ENCODE peak calls at places on chromosomes 2 and 18, in nine cellular contexts. D is fibroblast of mammary gland, H is NB4, U is iPS DF 6.9, K is esophagus squamous epithelium, B is gastrocnemius medialis, X is astrocyte of the spinal cord, C is WERI-Rb-1, L is transverse colon. I is an unnamed sample.

GRCh38 chr2:169799555-169799954 is 884 bp downstream of the SSB start:
- DNase-seq in D (peak; percentile 38), H (peak; percentile 67), U (no peak), K (no peak), B (no peak), X (no peak), C (no peak), L (no peak), I (no peak)

GRCh38 chr18:37689841-37690240 is 124.2 kb upstream of the CELF4 start:
- DNase-seq in D (no peak), H (no peak), U (no peak), K (no peak), B (no peak), X (no peak), C (no peak), L (no peak), I (no peak)

GRCh38 chr2:231364961-231365810 is 30.3 kb upstream of the B3GNT7 start:
- DNase-seq in D (peak; percentile 26), H (no peak), U (no peak), K (no peak), B (no peak), X (peak; percentile 79), C (peak; percentile 60), L (peak; percentile 63), I (peak; percentile 59)

GRCh38 chr2:237720962-237721361 is 77.6 kb upstream of the RBM44 start:
- DNase-seq in D (peak; percentile 40), H (no peak), U (no peak), K (no peak), B (no peak), X (peak; percentile 67), C (no peak), L (no peak), I (peak; percentile 42)

GRCh38 chr2:239879423-239880084 is 145.6 kb downstream of the NDUFA10 start:
- DNase-seq in D (no peak), H (peak; percentile 39), U (no peak), K (no peak), B (no peak), X (no peak), C (no peak), L (no peak), I (no peak)

GRCh38 chr2:199147216-199147615 is 310.5 kb downstream of the SATB2 start:
- DNase-seq in D (peak; percentile 85), H (no peak), U (no peak), K (no peak), B (no peak), X (no peak), C (peak; percentile 52), L (no peak), I (no peak)

GRCh38 chr18:32707153-32707552 is 65.7 kb downstream of the KLHL14 start:
- DNase-seq in D (no peak), H (no peak), U (no peak), K (no peak), B (no peak), X (no peak), C (no peak), L (no peak), I (no peak)

GRCh38 chr18:12046046-12046750 is 47.4 kb upstream of the ANKRD62 start:
- DNase-seq in D (no peak), H (no peak), U (no peak), K (no peak), B (no peak), X (no peak), C (no peak), L (no peak), I (no peak)

GRCh38 chr18:6578686-6579085 is 150.8 kb upstream of the ARHGAP28 start:
- DNase-seq in D (no peak), H (no peak), U (no peak), K (no peak), B (no peak), X (no peak), C (no peak), L (no peak), I (no peak)

GRCh38 chr2:70807828-70808118 is 12.6 kb downstream of the CLEC4F start:
- DNase-seq in D (no peak), H (no peak), U (no peak), K (no peak), B (no peak), X (no peak), C (no peak), L (no peak), I (no peak)

GRCh38 chr2:101665312-101665711 is 32.2 kb upstream of the MAP4K4 start:
- DNase-seq in D (no peak), H (no peak), U (no peak), K (no peak), B (no peak), X (no peak), C (no peak), L (no peak), I (no peak)

GRCh38 chr2:239445771-239446524 is 45.1 kb upstream of the HDAC4 start:
- DNase-seq in D (no peak), H (no peak), U (no peak), K (no peak), B (no peak), X (no peak), C (no peak), L (no peak), I (no peak)

GRCh38 chr18:56233595-56233994 is 404.8 kb downstream of the TXNL1 start:
- DNase-seq in D (peak; percentile 91), H (no peak), U (no peak), K (no peak), B (no peak), X (peak; percentile 91), C (no peak), L (no peak), I (peak; percentile 72)

GRCh38 chr2:199922856-199923255 is 11.8 kb downstream of the C2orf69 start:
- DNase-seq in D (peak; percentile 30), H (peak; percentile 43), U (no peak), K (no peak), B (no peak), X (no peak), C (no peak), L (no peak), I (no peak)

GRCh38 chr2:151315381-151315903 is 26.0 kb upstream of the NMI start:
- DNase-seq in D (peak; percentile 66), H (peak; percentile 67), U (no peak), K (no peak), B (no peak), X (peak; percentile 18), C (peak; percentile 30), L (no peak), I (no peak)

GRCh38 chr18:23196119-23197004 is 61.1 kb downstream of the CABLES1 start:
- DNase-seq in D (no peak), H (no peak), U (peak; percentile 16), K (no peak), B (no peak), X (no peak), C (peak; percentile 44), L (no peak), I (no peak)

GRCh38 chr2:109677815-109678580 is 63.8 kb downstream of the SOWAHC start:
- DNase-seq in D (no peak), H (no peak), U (no peak), K (no peak), B (no peak), X (no peak), C (no peak), L (no peak), I (no peak)

GRCh38 chr2:234611209-234611608 is 114.3 kb upstream of the ARL4C start:
- DNase-seq in D (no peak), H (no peak), U (no peak), K (no peak), B (no peak), X (no peak), C (no peak), L (no peak), I (no peak)

GRCh38 chr2:168216351-168217005 is 30.9 kb downstream of the STK39 start:
- DNase-seq in D (peak; percentile 58), H (no peak), U (no peak), K (no peak), B (no peak), X (peak; percentile 59), C (no peak), L (peak; percentile 83), I (no peak)
- H3K4me3 ChIP-seq in D (no peak overlapping the region), H (no peak overlapping the region), U (no peak overlapping the region), K (no peak overlapping the region), B (no peak overlapping the region), X (no peak overlapping the region), C (no peak overlapping the region), L (no peak overlapping the region), I (no peak overlapping the region)

GRCh38 chr18:73756256-73757091 is 391.2 kb downstream of the FBXO15 start:
- DNase-seq in D (no peak), H (no peak), U (no peak), K (no peak), B (no peak), X (peak; percentile 68), C (no peak), L (no peak), I (no peak)
- H3K4me3 ChIP-seq in D (no peak overlapping the region), H (no peak overlapping the region), U (no peak overlapping the region), K (no peak overlapping the region), B (no peak overlapping the region), X (no peak overlapping the region), C (no peak overlapping the region), L (no peak overlapping the region), I (no peak overlapping the region)

GRCh38 chr2:118806797-118807667 is 40.4 kb downstream of the EN1 start:
- DNase-seq in D (no peak), H (no peak), U (no peak), K (no peak), B (no peak), X (no peak), C (no peak), L (no peak), I (no peak)

GRCh38 chr2:118808429-118808809 is 39.0 kb downstream of the EN1 start:
- DNase-seq in D (no peak), H (no peak), U (no peak), K (no peak), B (no peak), X (no peak), C (no peak), L (no peak), I (no peak)

GRCh38 chr2:118810766-118811165 is 36.7 kb downstream of the EN1 start:
- DNase-seq in D (no peak), H (no peak), U (no peak), K (no peak), B (no peak), X (no peak), C (no peak), L (no peak), I (no peak)

GRCh38 chr2:118805061-118805690 is 42.3 kb downstream of the EN1 start:
- DNase-seq in D (peak; percentile 33), H (no peak), U (no peak), K (no peak), B (no peak), X (no peak), C (no peak), L (no peak), I (no peak)

GRCh38 chr2:118807668-118808428 is 39.6 kb downstream of the EN1 start:
- DNase-seq in D (no peak), H (no peak), U (no peak), K (no peak), B (no peak), X (no peak), C (no peak), L (no peak), I (no peak)
- H3K4me3 ChIP-seq in D (no peak overlapping the region), H (no peak overlapping the region), U (no peak overlapping the region), K (peak overlapping the region; percentile 4), B (peak overlapping the region; percentile 24), X (no peak overlapping the region), C (no peak overlapping the region), L (no peak overlapping the region), I (no peak overlapping the region)

DNA sequence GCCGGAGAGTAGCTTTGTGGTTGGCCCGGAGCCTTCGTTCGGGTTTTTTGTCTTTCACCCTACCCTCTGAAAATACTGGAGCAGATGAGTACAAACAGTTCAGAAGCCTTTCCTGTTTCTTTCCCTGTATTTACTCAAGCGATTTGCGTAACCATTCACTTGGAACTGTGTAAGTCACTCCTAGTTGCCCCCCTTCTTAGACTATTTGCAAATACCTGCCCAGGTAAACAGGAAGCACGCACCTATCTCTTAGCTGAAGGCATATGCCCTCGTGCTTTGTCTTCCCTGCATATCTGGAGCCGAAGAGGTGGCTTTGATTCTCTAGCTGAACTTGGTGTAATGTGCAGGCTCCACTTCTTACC is 1.4 kb downstream of the KCNS3 start:
- DNase-seq in D (no peak), H (no peak), U (no peak), K (no peak), B (no peak), X (no peak), C (no peak), L (no peak), I (no peak)
- H3K4me3 ChIP-seq in D (no peak overlapping the region), H (no peak overlapping the region), U (peak overlapping the region; percentile 84), K (peak overlapping the region; percentile 70), B (peak overlapping the region; percentile 82), X (peak overlapping the region; percentile 62), C (peak overlapping the region; percentile 86), L (no peak overlapping the region), I (no peak overlapping the region)